ENCODE peak calls at places on chromosomes 5 and 9, in nine cellular contexts. X is fibroblast of pulmonary artery; Z is T-helper 1 cell; V is stimulated activated CD8-positive, alpha-beta memory T cell treated with anti-CD3 and anti-CD28 coated beads, Interleukin-15, amount 100 ng/mL, for 24 hours; U is HCEC 1CT; B is psoas muscle; I is EH; R is HTR-8/SVneo; N is GM23338. P is an unnamed sample.

GRCh38 chr9:92984976-92985375 is 37.7 kb downstream of the FGD3 start:
- DNase-seq in X (no peak), Z (no peak), V (no peak), U (no peak), B (no peak), I (no peak), R (no peak), N (no peak), P (peak)

GRCh38 chr5:54533541-54534179 is 16.1 kb downstream of the SNX18 start:
- DNase-seq in X (no peak), Z (no peak), V (no peak), U (no peak), B (no peak), I (no peak), R (no peak), N (peak), P (no peak)

GRCh38 chr5:149863830-149864229 is 80.8 kb downstream of the PDE6A start:
- DNase-seq in X (no peak), Z (no peak), V (no peak), U (no peak), B (no peak), I (no peak), R (no peak), N (no peak), P (no peak)

GRCh38 chr5:39106332-39106731 is 32.1 kb upstream of the RICTOR start:
- DNase-seq in X (peak), Z (no peak), V (no peak), U (peak), B (no peak), I (peak), R (no peak), N (no peak), P (no peak)

GRCh38 chr9:116860509-116861120 is 173.5 kb downstream of the TRIM32 start:
- DNase-seq in X (peak), Z (no peak), V (no peak), U (peak), B (peak), I (peak), R (peak), N (peak), P (no peak)

GRCh38 chr9:37292896-37293295 is 129.6 kb upstream of the GRHPR start:
- DNase-seq in X (no peak), Z (no peak), V (no peak), U (no peak), B (no peak), I (no peak), R (no peak), N (no peak), P (no peak)

GRCh38 chr5:80915716-80916115 is 44.4 kb upstream of the RASGRF2 start:
- DNase-seq in X (peak), Z (no peak), V (no peak), U (peak), B (no peak), I (peak), R (no peak), N (no peak), P (no peak)

GRCh38 chr9:5976668-5977397 is 38.6 kb downstream of the RANBP6 start:
- DNase-seq in X (no peak), Z (no peak), V (no peak), U (peak), B (no peak), I (peak), R (no peak), N (no peak), P (no peak)

GRCh38 chr9:126406075-126406675 is 79.5 kb downstream of the MVB12B start:
- DNase-seq in X (no peak), Z (no peak), V (no peak), U (no peak), B (no peak), I (peak), R (no peak), N (no peak), P (no peak)

GRCh38 chr5:176578391-176578808 is 29.3 kb downstream of the CDHR2 start:
- DNase-seq in X (peak), Z (no peak), V (no peak), U (no peak), B (no peak), I (peak), R (peak), N (peak), P (peak)

GRCh38 chr5:53170748-53171349 is 61.3 kb upstream of the MOCS2 start:
- DNase-seq in X (peak), Z (no peak), V (no peak), U (peak), B (no peak), I (peak), R (peak), N (peak), P (no peak)

GRCh38 chr5:75734913-75735789 is 17.9 kb upstream of the POC5 start:
- DNase-seq in X (peak), Z (no peak), V (no peak), U (peak), B (no peak), I (peak), R (peak), N (peak), P (no peak)

GRCh38 chr5:9265391-9266287 is 280.2 kb downstream of the SEMA5A start:
- DNase-seq in X (peak), Z (no peak), V (no peak), U (peak), B (no peak), I (peak), R (peak), N (peak), P (peak)